ENCODE peak calls at places on chromosome 2, in four cellular contexts. S, O, L and U are unnamed samples.

GRCh38 chr2:158665536-158666302 is 129.4 kb upstream of the DAPL1 start:
- DNase-seq in S (peak; percentile 14), L (peak; percentile 75), O (peak; percentile 76), U (no peak)

GRCh38 chr2:197179744-197180498 is 130.7 kb downstream of the ANKRD44 start:
- DNase-seq in L (peak; percentile 80), S (peak; percentile 68), O (peak; percentile 92), U (peak; percentile 92)

GRCh38 chr2:99420031-99420430 is 69.8 kb downstream of the REV1 start:
- DNase-seq in S (no peak), O (no peak), L (no peak), U (peak; percentile 17)

GRCh38 chr2:196500686-196501431 is 138.7 kb upstream of the CCDC150 start:
- DNase-seq in O (peak; percentile 16), L (no peak), S (no peak), U (peak; percentile 26)

GRCh38 chr2:237433920-237434319 is 20.0 kb upstream of the COL6A3 start:
- DNase-seq in L (no peak), O (no peak), S (no peak), U (no peak)

GRCh38 chr2:70949086-70949485 is 13.4 kb downstream of the ATP6V1B1 start:
- DNase-seq in L (no peak), O (no peak), S (no peak), U (no peak)

GRCh38 chr2:43707255-43707654 is 31.0 kb upstream of the C1GALT1C1L start:
- DNase-seq in S (peak; percentile 84), O (peak; percentile 87), L (peak; percentile 91), U (peak; percentile 68)

GRCh38 chr2:23669413-23670244 is 257.3 kb downstream of the ATAD2B start:
- DNase-seq in O (peak; percentile 28), S (no peak), L (peak; percentile 64), U (peak; percentile 22)

GRCh38 chr2:73284296-73285161 is at the start of gene FBXO41:
- DNase-seq in S (no peak), L (peak; percentile 26), O (peak; percentile 17), U (no peak)

GRCh38 chr2:240230424-240230945 is 90.0 kb upstream of the OTOS start:
- DNase-seq in L (no peak), S (no peak), O (no peak), U (no peak)

GRCh38 chr2:157838442-157839161 is 37.5 kb downstream of the ACVR1 start:
- DNase-seq in L (peak; percentile 88), O (peak; percentile 90), S (peak; percentile 79), U (peak; percentile 88)

GRCh38 chr2:130796280-130796679 is 40.4 kb upstream of the ARHGEF4 start:
- DNase-seq in S (no peak), O (no peak), L (no peak), U (no peak)

GRCh38 chr2:234679151-234679765 is 182.4 kb upstream of the ARL4C start:
- DNase-seq in S (no peak), O (no peak), L (peak; percentile 69), U (no peak)

GRCh38 chr2:624096-624495 is 53.1 kb downstream of the TMEM18 start:
- DNase-seq in S (no peak), O (no peak), L (no peak), U (no peak)

GRCh38 chr2:156765450-156765849 is 329.3 kb downstream of the GPD2 start:
- DNase-seq in S (no peak), O (no peak), L (no peak), U (no peak)

GRCh38 chr2:234165421-234165820 is 114.9 kb downstream of the SPP2 start:
- DNase-seq in O (peak; percentile 35), L (no peak), S (peak; percentile 91), U (peak; percentile 97)

GRCh38 chr2:159907914-159908313 is 109.9 kb upstream of the CD302 start:
- DNase-seq in O (no peak), S (no peak), L (no peak), U (no peak)

GRCh38 chr2:221969087-221969829 is 329.5 kb downstream of the PAX3 start:
- DNase-seq in S (peak; percentile 52), L (peak; percentile 69), O (peak; percentile 55), U (peak; percentile 57)

GRCh38 chr2:54065411-54065810 is 50.0 kb upstream of the ACYP2 start:
- DNase-seq in S (peak; percentile 94), O (peak; percentile 98), L (peak; percentile 65), U (peak; percentile 91)

GRCh38 chr2:239779592-239779983 is 245.6 kb downstream of the NDUFA10 start:
- DNase-seq in L (no peak), O (no peak), S (no peak), U (no peak)

GRCh38 chr2:86790134-86790827 is 432 bp downstream of the CD8A start:
- DNase-seq in O (no peak), L (no peak), S (no peak), U (no peak)

GRCh38 chr2:118878531-118879149 is 31.2 kb upstream of the EN1 start:
- DNase-seq in L (no peak), S (no peak), O (no peak), U (no peak)

GRCh38 chr2:72032481-72033041 is 115.1 kb downstream of the CYP26B1 start:
- DNase-seq in S (no peak), L (no peak), O (no peak), U (no peak)

GRCh38 chr2:148680462-148680861 is 35.9 kb downstream of the EPC2 start:
- DNase-seq in S (no peak), L (peak; percentile 19), O (peak; percentile 41), U (peak; percentile 19)

GRCh38 chr2:1079873-1080799 is 129.5 kb downstream of the SNTG2 start:
- DNase-seq in L (no peak), S (no peak), O (no peak), U (no peak)

DNA sequence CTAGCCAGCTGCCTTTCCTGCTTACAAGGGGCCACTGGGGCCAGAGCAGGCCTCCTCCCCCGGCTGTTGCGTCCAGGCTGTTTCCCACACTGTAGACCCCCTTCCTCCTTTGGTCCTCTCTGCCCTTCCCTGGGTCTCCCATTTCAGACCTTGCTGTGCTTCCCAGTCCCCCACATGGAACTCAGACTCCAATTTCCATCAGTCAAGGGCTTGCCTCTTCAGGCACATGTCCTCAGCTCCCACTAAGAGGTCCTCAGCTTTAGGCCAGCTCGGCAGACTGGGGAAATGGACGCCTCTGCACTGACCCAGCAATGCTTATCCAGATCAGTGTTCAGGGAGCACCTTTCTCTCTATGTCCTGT is 98.0 kb upstream of the BZW1 start:
- DNase-seq in L (no peak), S (no peak), O (no peak), U (no peak)
- H3K4me3 ChIP-seq in L (no peak overlapping the region), S (peak overlapping the region; percentile 53), O (no peak overlapping the region), U (no peak overlapping the region)

GRCh38 chr2:27217173-27218121 is at the start of gene CAD:
- DNase-seq in L (peak; percentile 80), S (peak; percentile 77), O (peak; percentile 75), U (peak; percentile 86)
- TF ChIP-seq CTCF in L (no peak), S (peak; percentile 7), O (peak; percentile 21), U (no peak)

GRCh38 chr2:5982911-5983310 is 290.7 kb downstream of the SOX11 start:
- DNase-seq in S (no peak), L (no peak), O (no peak), U (no peak)

GRCh38 chr2:5985551-5986229 is 293.5 kb downstream of the SOX11 start:
- DNase-seq in L (no peak), O (no peak), S (no peak), U (no peak)

GRCh38 chr2:5987117-5987787 is 295.1 kb downstream of the SOX11 start:
- DNase-seq in S (no peak), O (no peak), L (no peak), U (no peak)

GRCh38 chr2:5982217-5982910 is 290.2 kb downstream of the SOX11 start:
- DNase-seq in O (no peak), S (no peak), L (no peak), U (no peak)

DNA sequence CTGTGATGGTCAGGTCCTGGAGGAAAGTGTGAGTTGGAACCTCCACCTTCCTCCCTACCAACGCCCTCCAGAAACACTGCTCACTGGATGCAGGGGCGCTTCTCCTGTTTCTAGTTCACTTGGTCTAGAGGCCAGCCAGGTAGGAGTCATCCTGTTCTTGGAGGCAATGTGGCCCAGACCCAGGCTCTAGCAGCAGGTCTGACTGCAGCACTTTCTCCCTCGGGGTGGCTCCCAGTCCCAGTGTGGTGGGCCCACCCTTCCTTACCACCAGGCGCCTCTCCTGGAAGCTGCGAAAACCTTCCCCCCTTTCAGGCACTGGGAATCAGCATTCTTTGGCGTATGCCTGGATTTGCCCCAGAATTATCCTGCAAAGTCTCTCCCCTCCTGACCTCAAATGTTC is 292.8 kb downstream of the SOX11 start:
- DNase-seq in L (no peak), S (no peak), O (no peak), U (no peak)
- H3K4me3 ChIP-seq in L (no peak overlapping the region), S (no peak overlapping the region), O (no peak overlapping the region), U (no peak overlapping the region)

GRCh38 chr2:225431387-225431786 is 31.9 kb downstream of the NYAP2 start:
- DNase-seq in L (no peak), S (no peak), O (no peak), U (no peak)

GRCh38 chr2:225438263-225438662 is 38.8 kb downstream of the NYAP2 start:
- DNase-seq in S (no peak), L (no peak), O (no peak), U (no peak)

GRCh38 chr2:225434014-225434413 is 34.5 kb downstream of the NYAP2 start:
- DNase-seq in L (no peak), S (no peak), O (no peak), U (no peak)

DNA sequence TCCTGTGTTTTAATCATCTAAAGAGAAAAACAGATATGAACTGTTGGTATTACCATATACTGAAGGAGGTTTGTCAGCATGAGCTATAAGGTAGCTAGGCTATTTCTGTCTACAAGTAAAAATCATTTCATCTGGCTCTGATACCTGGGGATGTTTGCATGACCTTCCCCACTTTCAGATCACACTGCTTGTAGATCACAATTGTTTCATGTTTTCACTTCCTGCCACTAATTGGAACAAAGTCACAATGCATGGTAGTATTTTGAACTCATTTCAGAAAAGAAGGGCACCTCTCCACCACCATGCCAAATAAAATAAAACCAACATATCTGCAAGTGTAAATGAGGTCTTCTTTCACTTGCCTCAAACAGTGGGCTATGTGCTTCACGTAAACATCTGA is 37.8 kb downstream of the NYAP2 start:
- DNase-seq in S (no peak), L (no peak), O (no peak), U (no peak)
- TF ChIP-seq CTCF in S (no peak), L (no peak), O (no peak), U (no peak)

GRCh38 chr2:113129519-113130078 is 2.2 kb downstream of the IL1RN start:
- DNase-seq in O (no peak), L (no peak), S (no peak), U (no peak)
- H3K4me3 ChIP-seq in O (no peak overlapping the region), L (no peak overlapping the region), S (no peak overlapping the region), U (no peak overlapping the region)

GRCh38 chr2:219618733-219619122 is 8.7 kb upstream of the SLC4A3 start:
- DNase-seq in L (no peak), S (no peak), O (no peak), U (no peak)

GRCh38 chr2:219622472-219622871 is 5.0 kb upstream of the SLC4A3 start:
- DNase-seq in L (no peak), S (no peak), O (no peak), U (no peak)

GRCh38 chr2:219616550-219616949 is 10.9 kb upstream of the SLC4A3 start:
- DNase-seq in O (no peak), S (no peak), L (no peak), U (no peak)

GRCh38 chr2:219620546-219620945 is 6.9 kb upstream of the SLC4A3 start:
- DNase-seq in O (no peak), S (no peak), L (no peak), U (no peak)

DNA sequence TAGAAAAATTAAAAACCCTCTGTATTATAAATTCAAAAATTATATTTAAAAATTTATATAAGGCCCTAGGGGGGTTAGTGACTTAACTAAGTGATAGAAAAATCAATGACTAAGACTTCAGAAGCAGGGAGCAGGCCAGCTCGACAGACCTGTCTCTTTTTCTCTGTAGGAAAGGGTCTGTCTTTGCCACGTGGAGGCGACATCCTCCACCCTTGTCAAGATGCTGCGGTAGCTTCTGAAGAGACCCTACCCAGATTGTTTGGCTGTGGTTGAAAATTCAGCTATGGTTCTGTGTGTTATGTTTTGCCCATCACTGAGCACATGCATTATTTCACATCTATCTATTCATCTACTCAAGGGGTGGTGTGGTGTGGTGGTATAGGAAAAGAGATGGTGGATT is 8.2 kb upstream of the SLC4A3 start:
- DNase-seq in S (no peak), O (no peak), L (no peak), U (no peak)
- TF ChIP-seq CTCF in S (peak; percentile 17), O (no peak), L (no peak), U (no peak)